ENCODE peak calls at places on chromosome X, in nine cellular contexts. H is GM13977; V is HEK293T; M is hypothalamus; O is sigmoid colon; S is HS-5; L is activated CD4-positive, alpha-beta T cell treated with anti-CD3 and anti-CD28 coated beads for 1 hour; I is GOT3; F is stimulated activated CD4-positive, alpha-beta T cell treated with anti-CD3 and anti-CD28 coated beads, Interleukin-1b, Interleukin-23, amount 100 ng/mL, for 4 hours. E is an unnamed sample.

GRCh38 chrX:131729295-131729694 is 185.4 kb downstream of the OR13H1 start:
- DNase-seq in S (no peak), M (peak), I (no peak), O (peak), F (no peak), H (peak), V (peak), L (no peak), E (no peak)

GRCh38 chrX:72714471-72714916 is 388 bp upstream of the PHKA1 start:
- DNase-seq in S (peak), M (peak), I (no peak), O (peak), V (peak), H (peak), L (no peak), F (no peak), E (peak)

GRCh38 chrX:15579778-15580747 is 20.7 kb downstream of the ACE2 start:
- DNase-seq in L (no peak), M (no peak), F (no peak), H (no peak), S (no peak), I (no peak), O (no peak), V (no peak), E (peak)

GRCh38 chrX:18983711-18984380 is at the start of gene PHKA2:
- DNase-seq in M (peak), O (peak), F (peak), S (peak), I (no peak), V (no peak), H (peak), L (peak), E (peak)

GRCh38 chrX:119503484-119503861 is 35.2 kb downstream of the SLC25A5 start:
- DNase-seq in H (no peak), I (peak), V (no peak), O (peak), M (no peak), F (no peak), L (no peak), S (peak), E (no peak)

GRCh38 chrX:71941771-71942170 is 31.1 kb downstream of the NHSL2 start:
- DNase-seq in L (no peak), H (no peak), M (no peak), I (no peak), S (no peak), F (no peak), O (peak), V (no peak), E (no peak)

GRCh38 chrX:68428431-68428830 is 4.9 kb downstream of the OPHN1 start:
- DNase-seq in H (no peak), M (no peak), I (no peak), O (no peak), V (no peak), F (no peak), S (no peak), L (no peak), E (no peak)

GRCh38 chrX:134933248-134933647 is 57.5 kb upstream of the SMIM10 start:
- DNase-seq in V (no peak), I (no peak), L (no peak), F (no peak), H (no peak), O (no peak), S (no peak), M (no peak), E (no peak)

GRCh38 chrX:21944136-21944615 is 3.7 kb downstream of the SMS start:
- DNase-seq in O (no peak), M (no peak), H (no peak), V (no peak), I (no peak), L (no peak), S (no peak), F (no peak), E (peak)

GRCh38 chrX:46653482-46653881 is 79.9 kb downstream of the CHST7 start:
- DNase-seq in V (peak), H (no peak), F (no peak), M (no peak), S (no peak), O (no peak), I (no peak), L (no peak), E (peak)

GRCh38 chrX:150517303-150517896 is 51.0 kb upstream of the MTM1 start:
- DNase-seq in I (no peak), F (no peak), M (no peak), L (no peak), V (no peak), S (no peak), O (no peak), H (no peak), E (no peak)

GRCh38 chrX:2907295-2907694 is 21.8 kb downstream of the ARSD start:
- DNase-seq in S (no peak), H (no peak), V (no peak), M (no peak), F (no peak), I (no peak), L (no peak), O (no peak), E (no peak)

GRCh38 chrX:116285506-116285905 is 115.0 kb downstream of the AGTR2 start:
- DNase-seq in I (no peak), S (no peak), H (no peak), V (no peak), L (no peak), M (no peak), O (no peak), F (no peak), E (no peak)

GRCh38 chrX:10496345-10496965 is 123.9 kb downstream of the MID1 start:
- DNase-seq in F (no peak), V (no peak), S (no peak), I (no peak), O (no peak), M (no peak), L (no peak), H (no peak), E (no peak)

GRCh38 chrX:154056739-154057367 is 37.2 kb upstream of the IRAK1 start:
- DNase-seq in L (no peak), F (no peak), M (no peak), H (no peak), O (no peak), I (no peak), S (no peak), V (no peak), E (no peak)

GRCh38 chrX:22603060-22603459 is 330.3 kb downstream of the CBLL2 start:
- DNase-seq in V (no peak), L (no peak), I (no peak), S (no peak), F (no peak), O (no peak), M (no peak), H (no peak), E (no peak)

GRCh38 chrX:45769919-45770582 is 569.4 kb upstream of the DIPK2B start:
- DNase-seq in M (peak), I (peak), H (peak), L (no peak), V (peak), F (peak), O (peak), S (no peak), E (no peak)

GRCh38 chrX:138127314-138127713 is 561.4 kb downstream of the ZIC3 start:
- DNase-seq in S (peak), L (no peak), M (no peak), I (no peak), V (no peak), H (no peak), O (no peak), F (no peak), E (no peak)

GRCh38 chrX:78104447-78105176 is 564 bp downstream of the PGK1 start:
- DNase-seq in O (peak), S (no peak), H (peak), M (peak), V (peak), F (peak), I (no peak), L (no peak), E (peak)

GRCh38 chrX:15475486-15475885 is 17.6 kb downstream of the PIR start:
- DNase-seq in I (no peak), L (no peak), V (no peak), O (no peak), S (no peak), H (no peak), M (no peak), F (no peak), E (peak)

E was measured in GM23338.